ENCODE peak calls at places on chromosome 17, in seven cellular contexts. Q is fibroblast of the aortic adventitia, F is brain microvascular endothelial cell, B is glutamatergic neuron, O is tibial artery, M is H9, X is GM12864. S is an unnamed sample.

GRCh38 chr17:69501591-69502468 is 87.3 kb downstream of the MAP2K6 start:
- DNase-seq in X (no peak), M (peak; percentile 66), O (no peak), Q (peak; percentile 75), B (no peak), F (no peak), S (peak; percentile 37)

GRCh38 chr17:70073326-70073725 is 1.7 kb upstream of the KCNJ16 start:
- DNase-seq in F (no peak), O (no peak), M (no peak), Q (no peak), X (no peak), B (no peak), S (no peak)

GRCh38 chr17:38749222-38750043 is 1.3 kb upstream of the PCGF2 start:
- DNase-seq in B (peak; percentile 78), Q (peak; percentile 68), O (peak; percentile 92), M (peak; percentile 93), X (no peak), F (no peak), S (peak; percentile 80)

GRCh38 chr17:68749742-68750562 is 148.8 kb upstream of the FAM20A start:
- DNase-seq in B (no peak), F (no peak), X (no peak), M (no peak), O (no peak), Q (no peak), S (no peak)

GRCh38 chr17:51487947-51488346 is 227.6 kb downstream of the UTP18 start:
- DNase-seq in O (no peak), F (no peak), M (peak; percentile 79), Q (no peak), X (no peak), B (no peak), S (peak; percentile 16)

GRCh38 chr17:65742433-65743312 is 181.2 kb upstream of the AXIN2 start:
- DNase-seq in M (no peak), B (no peak), O (no peak), Q (peak; percentile 89), X (no peak), F (peak; percentile 81), S (no peak)

GRCh38 chr17:50184611-50185398 is 16.6 kb downstream of the COL1A1 start:
- DNase-seq in X (no peak), Q (peak; percentile 66), O (peak; percentile 95), B (no peak), F (no peak), M (no peak), S (no peak)

GRCh38 chr17:57889892-57890856 is 40.3 kb upstream of the MRPS23 start:
- DNase-seq in Q (peak; percentile 91), B (no peak), M (no peak), F (peak; percentile 41), O (peak; percentile 96), X (no peak), S (no peak)

GRCh38 chr17:5365831-5366230 is 53.6 kb downstream of the NUP88 start:
- DNase-seq in M (no peak), F (no peak), B (no peak), O (no peak), Q (no peak), X (no peak), S (no peak)

GRCh38 chr17:43669971-43670644 is 8.4 kb upstream of the MEOX1 start:
- DNase-seq in Q (no peak), F (no peak), M (peak; percentile 67), X (no peak), B (no peak), O (no peak), S (peak; percentile 70)

GRCh38 chr17:10183931-10184930 is 14.2 kb downstream of the GAS7 start:
- DNase-seq in O (no peak), Q (no peak), M (no peak), B (no peak), F (no peak), X (no peak), S (no peak)

GRCh38 chr17:48721009-48721402 is 1.3 kb downstream of the PRAC1 start:
- DNase-seq in B (no peak), X (no peak), M (no peak), O (no peak), F (no peak), Q (no peak), S (no peak)

GRCh38 chr17:51585514-51586104 is 325.3 kb downstream of the UTP18 start:
- DNase-seq in Q (no peak), O (no peak), B (peak; percentile 40), X (no peak), M (peak; percentile 75), F (no peak), S (peak; percentile 43)

GRCh38 chr17:71084219-71084618 is 914.9 kb downstream of the KCNJ2 start:
- DNase-seq in Q (peak; percentile 24), F (peak; percentile 16), X (no peak), M (peak; percentile 78), O (no peak), B (peak; percentile 66), S (peak; percentile 57)

GRCh38 chr17:4043862-4044261 is 79.6 kb upstream of the ATP2A3 start:
- DNase-seq in B (no peak), F (no peak), Q (no peak), M (no peak), O (no peak), X (peak; percentile 43), S (no peak)

GRCh38 chr17:82645516-82645915 is 2.7 kb downstream of the WDR45B start:
- DNase-seq in B (no peak), X (no peak), O (no peak), F (no peak), M (no peak), Q (no peak), S (no peak)

GRCh38 chr17:6244796-6245195 is 174.6 kb downstream of the WSCD1 start:
- DNase-seq in X (no peak), O (no peak), Q (no peak), F (no peak), M (peak; percentile 30), B (no peak), S (no peak)

GRCh38 chr17:27809555-27809954 is 9.2 kb upstream of the NOS2 start:
- DNase-seq in M (no peak), X (no peak), O (no peak), Q (no peak), B (no peak), F (no peak), S (no peak)

GRCh38 chr17:27808629-27809028 is 8.3 kb upstream of the NOS2 start:
- DNase-seq in F (no peak), O (no peak), X (peak; percentile 7), M (peak; percentile 52), Q (no peak), B (no peak), S (no peak)

GRCh38 chr17:27810211-27810901 is 10.0 kb upstream of the NOS2 start:
- DNase-seq in B (no peak), X (peak; percentile 59), Q (no peak), O (no peak), M (peak; percentile 54), F (no peak), S (no peak)

GRCh38 chr17:27805520-27806146 is 5.3 kb upstream of the NOS2 start:
- DNase-seq in B (peak; percentile 83), O (peak; percentile 87), Q (peak; percentile 90), X (peak; percentile 84), M (peak; percentile 94), F (peak; percentile 78), S (peak; percentile 85)

GRCh38 chr17:27807567-27808470 is 7.5 kb upstream of the NOS2 start:
- DNase-seq in F (no peak), O (no peak), Q (no peak), X (peak; percentile 82), B (no peak), M (no peak), S (no peak)
- TF ChIP-seq CTCF in F (no peak), O (no peak), Q (no peak), X (no peak), B (no peak), M (no peak), S (no peak)

GRCh38 chr17:7329360-7330098 is 394 bp upstream of the NEURL4 start:
- DNase-seq in B (peak; percentile 96), M (peak; percentile 100), O (peak; percentile 99), X (peak; percentile 99), F (peak; percentile 99), Q (peak; percentile 99), S (peak; percentile 95)

GRCh38 chr17:7330099-7331015 is 1.2 kb upstream of the NEURL4 start:
- DNase-seq in M (peak; percentile 96), Q (peak; percentile 71), F (peak; percentile 79), B (peak; percentile 82), X (peak; percentile 61), O (peak; percentile 89), S (peak; percentile 87)

GRCh38 chr17:7327501-7327900 is 1.6 kb downstream of the NEURL4 start:
- DNase-seq in O (no peak), M (no peak), B (no peak), Q (no peak), X (no peak), F (no peak), S (no peak)

GRCh38 chr17:7328009-7328408 is 1.1 kb downstream of the NEURL4 start:
- DNase-seq in F (no peak), B (no peak), M (no peak), O (no peak), X (no peak), Q (no peak), S (no peak)

DNA sequence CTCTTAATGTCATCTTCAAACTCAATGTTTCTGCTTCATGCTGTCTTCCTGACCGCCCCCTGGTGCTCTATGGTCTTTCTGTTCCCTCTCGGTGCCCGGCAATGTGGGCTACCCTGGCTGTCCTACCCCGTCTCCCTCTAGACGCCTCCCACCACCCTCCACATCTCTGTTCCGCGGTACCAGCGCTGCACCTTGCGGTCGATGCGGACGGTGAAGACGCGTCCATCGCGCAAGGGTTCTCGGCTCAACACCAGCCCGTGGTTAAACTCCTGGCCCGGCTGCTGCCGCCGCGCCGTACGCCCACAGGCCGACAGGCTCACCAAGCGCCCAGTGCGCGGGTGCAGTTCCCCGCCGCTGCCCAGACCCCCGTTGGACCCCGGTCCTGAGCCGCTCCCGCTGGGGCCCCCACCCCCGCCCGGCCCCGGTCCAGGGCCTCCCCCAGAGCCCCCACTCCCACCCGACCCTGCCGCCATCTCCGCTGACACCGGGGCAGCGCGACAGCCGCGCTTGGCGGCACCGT is at the start of gene NEURL4:
- DNase-seq in O (peak; percentile 79), X (no peak), F (peak; percentile 20), B (no peak), M (no peak), Q (no peak), S (no peak)
- TF ChIP-seq CTCF in O (no peak), X (no peak), F (peak; percentile 35), B (no peak), M (no peak), Q (no peak), S (no peak)

GRCh38 chr17:75889454-75889853 is 7.3 kb downstream of the TRIM65 start:
- DNase-seq in B (no peak), Q (no peak), X (no peak), M (no peak), F (no peak), O (no peak), S (no peak)
- TF ChIP-seq CTCF in B (no peak), Q (no peak), X (no peak), M (no peak), F (no peak), O (no peak), S (no peak)

DNA sequence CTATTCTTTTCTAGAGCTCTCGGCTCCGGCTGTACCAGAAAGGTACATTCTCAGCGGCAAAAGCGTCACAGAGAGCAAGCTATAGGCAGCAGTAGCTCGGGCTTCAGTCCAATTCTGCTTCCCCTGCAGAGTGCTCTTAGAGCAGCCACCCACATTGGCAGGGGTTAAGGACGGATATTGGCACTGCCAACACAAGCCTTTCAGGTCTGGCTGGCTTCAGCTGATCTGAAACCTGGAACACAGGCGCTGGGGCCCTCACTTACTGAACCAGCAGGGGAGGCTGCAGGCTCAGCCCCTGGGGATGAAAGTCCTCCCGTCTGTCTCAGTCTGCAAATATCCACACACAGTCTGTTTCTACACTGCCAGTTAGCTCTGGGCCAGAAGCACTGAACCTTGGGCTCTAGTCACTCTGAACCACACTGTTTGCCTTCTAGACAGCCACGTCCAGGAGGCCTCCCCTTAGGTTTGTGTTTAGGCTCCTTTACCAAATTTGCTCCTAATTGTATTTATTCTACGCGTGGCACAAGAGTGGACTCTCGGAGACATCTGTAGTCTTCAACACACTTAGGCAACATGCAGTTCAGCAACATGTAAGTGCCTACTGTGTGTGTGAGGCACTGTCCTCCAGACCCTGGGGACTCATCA is 40.1 kb downstream of the HIC1 start:
- DNase-seq in X (no peak), F (peak; percentile 82), O (peak; percentile 86), B (peak; percentile 55), M (peak; percentile 50), Q (peak; percentile 73), S (no peak)
- TF ChIP-seq CTCF in X (peak; percentile 60), F (peak; percentile 87), O (peak; percentile 71), B (no peak), M (peak; percentile 53), Q (peak; percentile 85), S (no peak)

S was measured in nephron progenitor cell.